ENCODE peak calls at places on chromosomes 13 and 19, in five cellular contexts. Z is upper lobe of left lung, J is lower lobe of right lung, L is pancreas, V is GM12878. B is an unnamed sample. For H3K9me3, the result is how much of the 10 kb centered on the place peaks cover.

GRCh38 chr13:50535050-50535449 is 308.4 kb downstream of the DLEU7 start:
- ATAC-seq in Z (no peak), J (no peak), L (no peak), V (no peak), B (no peak)

GRCh38 chr13:26325876-26326275 is 71.9 kb downstream of the CDK8 start:
- ATAC-seq in Z (no peak), J (no peak), L (peak), V (peak), B (no peak)

GRCh38 chr13:96075953-96076543 is 13.9 kb upstream of the HS6ST3 start:
- ATAC-seq in Z (no peak), J (no peak), L (peak), V (peak), B (no peak)

GRCh38 chr19:6945733-6946132 is 58.4 kb downstream of the ADGRE1 start:
- ATAC-seq in Z (no peak), J (no peak), L (no peak), V (no peak), B (no peak)

GRCh38 chr19:19485161-19485997 is 30.0 kb downstream of the TSSK6 start:
- ATAC-seq in Z (no peak), J (no peak), L (no peak), V (peak), B (no peak)

GRCh38 chr19:15299568-15300409 is 32.5 kb downstream of the BRD4 start:
- ATAC-seq in Z (peak), J (peak), L (no peak), V (no peak), B (no peak)

GRCh38 chr13:40315416-40316064 is 350.9 kb downstream of the FOXO1 start:
- ATAC-seq in Z (no peak), J (peak), L (peak), V (peak), B (peak)

GRCh38 chr19:7582446-7582845 is 13.2 kb upstream of the CAMSAP3 start:
- ATAC-seq in Z (peak), J (peak), L (no peak), V (no peak), B (no peak)

GRCh38 chr19:21398851-21399250 is 1.9 kb downstream of the ZNF493 start:
- ATAC-seq in Z (no peak), J (no peak), L (no peak), V (no peak), B (no peak)

GRCh38 chr19:15479391-15480345 is at the start of gene PGLYRP2:
- ATAC-seq in Z (peak), J (peak), L (peak), V (peak), B (no peak)

GRCh38 chr19:29936409-29936808 is 5.6 kb upstream of the URI1 start:
- ATAC-seq in Z (no peak), J (no peak), L (no peak), V (no peak), B (no peak)

GRCh38 chr13:23427342-23428182 is 5.9 kb downstream of the SACS start:
- ATAC-seq in Z (peak), J (peak), L (peak), V (no peak), B (peak)

GRCh38 chr13:21341637-21342422 is 117.3 kb downstream of the ZDHHC20 start:
- ATAC-seq in Z (no peak), J (no peak), L (no peak), V (no peak), B (no peak)

GRCh38 chr13:110275931-110276552 is 30.9 kb downstream of the COL4A1 start:
- ATAC-seq in Z (no peak), J (no peak), L (no peak), V (no peak), B (peak)

GRCh38 chr13:108463365-108463764 is 166.0 kb upstream of the MYO16 start:
- ATAC-seq in Z (peak), J (peak), L (peak), V (peak), B (no peak)

GRCh38 chr13:46403851-46404731 is 17.0 kb upstream of the RUBCNL start:
- ATAC-seq in Z (peak), J (peak), L (peak), V (no peak), B (peak)

GRCh38 chr19:50780753-50781480 is 9.3 kb upstream of the ACP4 start:
- ATAC-seq in Z (peak), J (peak), L (no peak), V (no peak), B (no peak)

GRCh38 chr13:98041081-98041820 is 87.8 kb downstream of the IPO5 start:
- ATAC-seq in Z (no peak), J (no peak), L (no peak), V (no peak), B (no peak)

GRCh38 chr13:75607447-75607846 is 28.7 kb upstream of the LMO7 start:
- ATAC-seq in Z (no peak), J (no peak), L (no peak), V (no peak), B (no peak)

GRCh38 chr19:14450168-14450874 is 17.2 kb downstream of the PKN1 start:
- ATAC-seq in Z (peak), J (peak), L (no peak), V (peak), B (peak)

GRCh38 chr13:73633817-73634449 is 500.3 kb downstream of the KLF12 start:
- ATAC-seq in Z (no peak), J (no peak), L (no peak), V (no peak), B (no peak)

GRCh38 chr19:6030214-6030507 is 52.2 kb upstream of the RANBP3 start:
- ATAC-seq in Z (no peak), J (no peak), L (no peak), V (no peak), B (no peak)

GRCh38 chr13:56975647-56976046 is 165.1 kb upstream of the PRR20A start:
- ATAC-seq in Z (no peak), J (no peak), L (no peak), V (no peak), B (no peak)

GRCh38 chr19:49499030-49499670 is 2.9 kb downstream of the RPS11 start:
- ATAC-seq in Z (no peak), J (no peak), L (no peak), V (no peak), B (no peak)
- H3K4me3 ChIP-seq in Z (no peak), J (peak), L (no peak), V (peak), B (peak)

DNA sequence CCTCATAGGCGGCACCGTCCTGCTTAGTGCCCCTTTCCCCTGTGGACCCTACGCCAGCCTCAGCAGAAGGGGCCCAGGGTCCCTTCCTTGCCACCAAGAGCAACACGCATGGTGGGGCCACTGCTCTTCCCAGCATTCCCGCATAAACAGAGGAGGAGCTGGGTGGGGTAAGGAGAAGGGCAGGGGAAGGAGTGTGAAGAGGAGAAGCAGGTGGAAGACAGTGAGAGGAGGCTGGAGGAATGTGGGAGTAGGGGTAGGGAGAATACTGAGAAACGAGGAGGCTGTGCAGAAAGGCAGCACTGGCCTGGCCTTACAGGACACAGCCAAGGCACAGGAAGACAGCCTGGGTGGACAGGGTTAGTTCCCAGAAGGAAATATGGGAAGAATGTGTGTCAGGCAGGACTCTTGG is 43.9 kb downstream of the ZNF331 start:
- ATAC-seq in Z (no peak), J (no peak), L (no peak), V (no peak), B (no peak)
- H3K9me3 ChIP-seq in Z (under half), J (under half), L (under half), V (under half), B (under half)

DNA sequence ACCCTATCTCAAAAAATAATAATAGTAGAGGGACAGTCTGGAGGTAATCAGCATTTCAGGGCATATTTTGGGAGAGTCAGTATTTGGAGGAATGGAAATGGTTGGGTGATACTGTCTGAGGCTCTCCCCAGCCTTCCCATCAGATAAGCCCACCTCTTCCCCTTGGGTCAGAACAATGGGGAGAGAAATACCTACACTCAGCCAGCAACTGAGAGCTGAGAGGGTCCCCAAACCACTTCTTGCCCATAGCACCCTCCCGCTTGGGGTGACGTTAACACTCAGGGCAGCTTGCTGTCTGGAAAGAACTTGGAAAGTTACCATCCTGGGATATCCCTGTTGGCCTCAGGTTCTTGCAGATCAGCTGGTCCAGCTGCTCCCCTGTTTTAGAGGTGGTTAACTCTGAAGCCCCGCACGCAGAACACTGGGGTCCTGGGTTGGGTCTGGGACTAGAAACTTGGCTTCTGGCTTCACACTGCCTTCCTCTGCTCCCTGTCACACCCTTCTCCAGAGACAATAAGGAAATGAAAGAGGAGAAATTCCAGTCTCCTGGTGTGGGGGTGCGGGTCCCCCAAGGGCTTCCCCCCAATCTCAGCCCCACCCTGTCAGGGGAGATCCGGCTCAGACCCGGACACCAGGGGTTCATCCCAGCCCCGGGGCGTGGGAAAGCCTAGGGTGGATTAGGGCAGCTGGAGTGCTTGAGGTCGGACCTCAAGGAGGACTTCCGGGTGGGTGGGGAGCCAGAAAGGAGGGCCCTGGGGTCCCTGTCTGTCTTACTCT is 2.5 kb downstream of the FOXA3 start:
- ATAC-seq in Z (no peak), J (no peak), L (no peak), V (no peak), B (no peak)
- H3K4me3 ChIP-seq in Z (no peak), J (no peak), L (peak), V (no peak), B (no peak)

GRCh38 chr13:53089951-53090350 is 61.3 kb downstream of the OLFM4 start:
- ATAC-seq in Z (no peak), J (no peak), L (peak), V (no peak), B (no peak)

GRCh38 chr13:53092931-53093330 is 64.3 kb downstream of the OLFM4 start:
- ATAC-seq in Z (no peak), J (no peak), L (no peak), V (no peak), B (no peak)

GRCh38 chr13:53090507-53090906 is 61.9 kb downstream of the OLFM4 start:
- ATAC-seq in Z (no peak), J (no peak), L (peak), V (no peak), B (no peak)
- H3K9me3 ChIP-seq in Z (under half), J (under half), L (under half), V (under half), B (under half)

GRCh38 chr19:2774083-2774679 is 8.9 kb downstream of the SGTA start:
- ATAC-seq in Z (no peak), J (no peak), L (no peak), V (no peak), B (no peak)
- H3K4me3 ChIP-seq in Z (no peak), J (no peak), L (no peak), V (no peak), B (no peak)

GRCh38 chr13:99765869-99766268 is 205.7 kb downstream of the ZIC5 start:
- ATAC-seq in Z (no peak), J (no peak), L (no peak), V (no peak), B (no peak)
- H3K9me3 ChIP-seq in Z (under half), J (under half), L (under half), V (under half), B (half or more)

GRCh38 chr19:47587295-47587694 is 14.3 kb upstream of the ZNF541 start:
- ATAC-seq in Z (no peak), J (no peak), L (no peak), V (no peak), B (no peak)

GRCh38 chr19:47581605-47582319 is 8.8 kb upstream of the ZNF541 start:
- ATAC-seq in Z (peak), J (peak), L (peak), V (no peak), B (no peak)

GRCh38 chr19:47580397-47580796 is 7.4 kb upstream of the ZNF541 start:
- ATAC-seq in Z (no peak), J (no peak), L (no peak), V (no peak), B (no peak)

GRCh38 chr19:47582320-47582909 is 9.5 kb upstream of the ZNF541 start:
- ATAC-seq in Z (no peak), J (no peak), L (no peak), V (no peak), B (no peak)
- H3K4me3 ChIP-seq in Z (no peak), J (no peak), L (no peak), V (no peak), B (no peak)

GRCh38 chr19:57719424-57719823 is 8.0 kb downstream of the ZNF671 start:
- ATAC-seq in Z (no peak), J (no peak), L (no peak), V (no peak), B (no peak)

GRCh38 chr19:57720878-57721277 is 6.5 kb downstream of the ZNF671 start:
- ATAC-seq in Z (no peak), J (no peak), L (no peak), V (no peak), B (no peak)

GRCh38 chr19:57719901-57720519 is 7.4 kb downstream of the ZNF671 start:
- ATAC-seq in Z (no peak), J (no peak), L (no peak), V (no peak), B (no peak)
- H3K9me3 ChIP-seq in Z (under half), J (half or more), L (under half), V (under half), B (half or more)

B was measured in gastroesophageal sphincter.